ENCODE peak calls at places on chromosomes 4 and X, in eight cellular contexts. O is sigmoid colon; F is right atrium auricular region; E is CD8-positive, alpha-beta memory T cell; Y is kidney; K is fibroblast of lung; H is cardiac muscle cell; A is aorta. X is an unnamed sample.

GRCh38 chrX:47560179-47560830 is 700 bp upstream of the ARAF start:
- DNase-seq in A (no peak), H (no peak), O (no peak), E (no peak), F (no peak), Y (no peak), K (no peak), X (no peak)

GRCh38 chr4:94407846-94408245 is 43.9 kb upstream of the PDLIM5 start:
- DNase-seq in E (no peak), A (no peak), H (no peak), K (peak; percentile 13), F (no peak), O (no peak), Y (no peak), X (no peak)

GRCh38 chrX:108029928-108030711 is 14.7 kb upstream of the VSIG1 start:
- DNase-seq in E (no peak), Y (no peak), H (no peak), A (no peak), K (no peak), O (no peak), F (no peak), X (no peak)

GRCh38 chrX:103722505-103722904 is 11.8 kb downstream of the TMEM31 start:
- DNase-seq in E (no peak), K (peak; percentile 61), A (no peak), Y (no peak), F (no peak), O (no peak), H (no peak), X (no peak)

GRCh38 chrX:102651242-102651967 is at the start of gene GPRASP1:
- DNase-seq in K (peak; percentile 46), H (peak; percentile 57), Y (peak; percentile 82), E (peak; percentile 78), A (peak; percentile 85), O (peak; percentile 91), F (peak; percentile 69), X (no peak)

GRCh38 chr4:150237110-150237852 is 159.0 kb downstream of the DCLK2 start:
- DNase-seq in A (no peak), O (no peak), E (no peak), K (peak; percentile 97), H (no peak), F (no peak), Y (no peak), X (no peak)

GRCh38 chrX:19545651-19546050 is 30.3 kb upstream of the MAP3K15 start:
- DNase-seq in F (no peak), K (no peak), Y (no peak), H (no peak), O (no peak), A (no peak), E (no peak), X (no peak)

GRCh38 chr4:26873391-26874026 is 12.9 kb downstream of the STIM2 start:
- DNase-seq in A (no peak), Y (no peak), F (no peak), O (no peak), H (no peak), K (no peak), E (peak; percentile 67), X (no peak)

GRCh38 chr4:20882500-20882899 is 182.2 kb downstream of the PACRGL start:
- DNase-seq in O (no peak), H (no peak), E (no peak), F (no peak), A (no peak), Y (no peak), K (no peak), X (no peak)

GRCh38 chrX:109740076-109740809 is 7.2 kb upstream of the ACSL4 start:
- DNase-seq in A (no peak), E (no peak), O (no peak), F (no peak), H (no peak), Y (no peak), K (peak; percentile 71), X (no peak)

GRCh38 chrX:11770320-11770719 is 12.3 kb downstream of the MSL3 start:
- DNase-seq in Y (no peak), A (no peak), F (no peak), K (peak; percentile 69), H (peak; percentile 56), E (peak; percentile 67), O (no peak), X (peak; percentile 62)

GRCh38 chrX:114344756-114345155 is 239.1 kb upstream of the HTR2C start:
- DNase-seq in A (no peak), E (no peak), F (no peak), H (peak; percentile 61), O (no peak), K (peak; percentile 50), Y (no peak), X (peak; percentile 98)

GRCh38 chr4:99447079-99447478 is 11.9 kb upstream of the ADH7 start:
- DNase-seq in K (peak; percentile 55), O (no peak), E (no peak), Y (no peak), H (no peak), F (no peak), A (no peak), X (no peak)

GRCh38 chr4:119765951-119766350 is 137.3 kb upstream of the PDE5A start:
- DNase-seq in E (no peak), K (peak; percentile 26), F (no peak), O (no peak), A (no peak), H (no peak), Y (no peak), X (no peak)

GRCh38 chr4:155249036-155249566 is 40.7 kb downstream of the NPY2R start:
- DNase-seq in E (no peak), A (no peak), Y (no peak), F (no peak), K (no peak), O (no peak), H (no peak), X (no peak)

GRCh38 chr4:772118-772517 is 53.8 kb downstream of the CPLX1 start:
- DNase-seq in E (no peak), Y (no peak), F (no peak), A (no peak), K (no peak), O (no peak), H (no peak), X (no peak)

GRCh38 chr4:54683616-54684346 is 26.0 kb downstream of the KIT start:
- DNase-seq in H (peak; percentile 22), Y (no peak), O (no peak), K (peak; percentile 5), F (no peak), A (no peak), E (peak; percentile 37), X (no peak)

GRCh38 chr4:88937081-88937480 is 119.9 kb downstream of the FAM13A start:
- DNase-seq in O (no peak), K (no peak), Y (no peak), A (no peak), F (no peak), H (no peak), E (no peak), X (no peak)

GRCh38 chr4:115201042-115201330 is 87.6 kb upstream of the NDST4 start:
- DNase-seq in O (no peak), Y (no peak), E (no peak), A (no peak), K (no peak), H (no peak), F (no peak), X (no peak)

GRCh38 chr4:150411527-150411926 is 170.4 kb upstream of the MAB21L2 start:
- DNase-seq in A (no peak), Y (no peak), E (no peak), F (no peak), O (no peak), H (no peak), K (no peak), X (no peak)

GRCh38 chr4:108113229-108113628 is 55.5 kb downstream of the LEF1 start:
- DNase-seq in H (peak; percentile 39), K (no peak), E (peak; percentile 90), O (no peak), A (no peak), Y (no peak), F (no peak), X (no peak)

DNA sequence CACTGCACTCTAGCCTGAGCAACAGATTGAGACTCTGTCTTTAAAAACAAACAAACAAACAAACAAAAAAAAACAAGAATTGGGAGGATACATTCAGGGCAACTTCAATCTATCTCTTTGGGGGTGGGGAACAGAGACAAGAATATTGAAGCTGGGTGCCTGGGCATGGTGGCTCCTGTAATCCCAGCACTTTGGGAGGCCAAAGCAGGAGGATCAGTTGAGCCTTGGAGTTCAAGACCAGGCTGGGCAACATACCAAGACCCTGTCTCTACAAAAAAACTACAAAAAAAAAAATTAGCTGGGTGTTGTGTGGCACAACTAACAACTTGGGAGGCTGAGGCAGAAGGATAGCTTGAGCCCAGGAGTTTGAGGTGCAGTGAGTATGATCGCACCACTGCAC is 1.2 kb downstream of the LETM1 start:
- DNase-seq in A (no peak), F (no peak), E (no peak), H (no peak), Y (no peak), O (no peak), K (no peak), X (no peak)
- H3K4me1 ChIP-seq in A (no peaks in the 10 kb centered on the region), F (peaks cover 48% of the 10 kb centered on the region), E (peaks cover 17% of the 10 kb centered on the region), H (peaks cover 5% of the 10 kb centered on the region), Y (peaks cover 7% of the 10 kb centered on the region), O (peaks cover 27% of the 10 kb centered on the region), K (peaks cover 6% of the 10 kb centered on the region), X (peaks cover 3% of the 10 kb centered on the region)

DNA sequence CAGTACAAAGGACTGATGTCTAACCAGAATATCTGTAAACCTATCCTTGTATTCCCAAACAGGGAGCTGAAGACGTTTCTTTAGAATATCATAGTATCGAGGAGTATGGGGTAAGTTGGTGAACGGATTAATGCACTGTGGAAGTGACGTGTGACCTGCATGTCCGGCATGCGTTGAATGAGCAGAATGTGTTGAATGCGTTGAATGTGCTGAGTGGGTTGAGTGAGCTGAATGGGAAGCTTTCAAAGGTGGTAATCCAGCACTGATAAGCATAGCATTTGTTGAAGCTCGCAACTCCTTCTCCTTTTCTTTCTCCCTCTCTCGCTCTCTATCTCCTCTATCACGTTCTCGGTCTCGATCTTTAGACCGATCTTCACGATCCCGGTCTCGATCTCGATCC is 8.1 kb downstream of the DHX15 start:
- DNase-seq in H (no peak), E (no peak), O (no peak), F (no peak), Y (no peak), K (no peak), A (no peak), X (no peak)
- H3K4me3 ChIP-seq in H (no peak overlapping the region), E (no peak overlapping the region), O (no peak overlapping the region), F (no peak overlapping the region), Y (no peak overlapping the region), K (no peak overlapping the region), A (no peak overlapping the region), X (no peak overlapping the region)

GRCh38 chr4:168636506-168637176 is 139.8 kb downstream of the PALLD start:
- DNase-seq in F (no peak), H (no peak), Y (no peak), A (no peak), K (peak; percentile 89), O (no peak), E (no peak), X (no peak)
- H3K4me1 ChIP-seq in F (peaks cover 73% of the 10 kb centered on the region), H (peaks cover 34% of the 10 kb centered on the region), Y (peaks cover 5% of the 10 kb centered on the region), A (peaks cover 1% of the 10 kb centered on the region), K (peaks cover 26% of the 10 kb centered on the region), O (peaks cover 34% of the 10 kb centered on the region), E (no peaks in the 10 kb centered on the region), X (peaks cover 25% of the 10 kb centered on the region)

DNA sequence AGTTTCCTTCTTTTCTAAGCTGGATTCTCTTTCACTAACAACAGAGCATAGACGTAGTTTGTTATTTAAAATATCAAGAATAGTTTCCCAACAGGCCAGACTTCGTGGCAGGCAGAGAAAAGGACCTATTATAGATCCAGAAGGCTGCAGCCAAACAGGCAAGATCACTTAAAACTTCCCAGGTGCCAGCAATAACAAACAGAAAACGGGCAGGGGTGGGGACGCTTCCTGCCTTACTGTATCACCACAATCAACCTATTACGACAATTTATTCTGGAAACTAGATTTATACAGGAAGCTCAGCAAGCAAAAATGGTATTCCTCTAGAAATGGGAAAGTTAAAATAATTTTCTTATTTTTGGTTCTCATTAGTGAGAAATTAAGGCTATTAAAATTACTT is 22.1 kb downstream of the RWDD4 start:
- DNase-seq in E (no peak), Y (no peak), K (peak; percentile 36), A (no peak), H (no peak), F (no peak), O (no peak), X (no peak)
- H3K4me3 ChIP-seq in E (no peak overlapping the region), Y (no peak overlapping the region), K (no peak overlapping the region), A (peak overlapping the region; percentile 49), H (no peak overlapping the region), F (no peak overlapping the region), O (no peak overlapping the region), X (no peak overlapping the region)